ENCODE peak calls at places on chromosomes 12 and 14, in four cellular contexts. E is COLO829, Q is ascending aorta, L is head of caudate nucleus. O is an unnamed sample.

GRCh38 chr12:107477946-107478610 is 207.5 kb upstream of the PWP1 start:
- DNase-seq in L (no peak), E (no peak), Q (no peak), O (no peak)

GRCh38 chr14:65910108-65910507 is 497.6 kb downstream of the FUT8 start:
- DNase-seq in Q (no peak), L (no peak), E (peak), O (no peak)

GRCh38 chr12:89225808-89226368 is 126.4 kb downstream of the DUSP6 start:
- DNase-seq in E (no peak), L (no peak), Q (peak), O (peak)

GRCh38 chr14:78595797-78596196 is 425.6 kb downstream of the NRXN3 start:
- DNase-seq in E (no peak), Q (no peak), L (peak), O (no peak)

GRCh38 chr14:33534636-33535035 is 416.2 kb downstream of the EGLN3 start:
- DNase-seq in Q (no peak), E (no peak), L (no peak), O (no peak)

GRCh38 chr12:58804749-58805148 is 115.6 kb downstream of the LRIG3 start:
- DNase-seq in L (no peak), E (no peak), Q (no peak), O (no peak)

GRCh38 chr14:99879401-99880295 is 86.4 kb downstream of the EML1 start:
- DNase-seq in L (no peak), E (peak), Q (no peak), O (peak)

GRCh38 chr14:51004801-51005526 is 60.7 kb upstream of the PYGL start:
- DNase-seq in E (peak), L (no peak), Q (no peak), O (peak)

GRCh38 chr14:100416921-100417451 is 93.8 kb downstream of the SLC25A47 start:
- DNase-seq in Q (no peak), L (no peak), E (no peak), O (no peak)

GRCh38 chr12:58919271-58920101 is 818 bp downstream of the LRIG3 start:
- DNase-seq in E (peak), L (no peak), Q (peak), O (no peak)

GRCh38 chr12:232731-233614 is 19.0 kb upstream of the SLC6A12 start:
- DNase-seq in E (no peak), Q (peak), L (no peak), O (no peak)

GRCh38 chr14:85625925-85626585 is 96.1 kb downstream of the FLRT2 start:
- DNase-seq in L (no peak), E (no peak), Q (no peak), O (no peak)

GRCh38 chr12:109387425-109388166 is 39.9 kb downstream of the MYO1H start:
- DNase-seq in E (peak), L (no peak), Q (no peak), O (peak)

GRCh38 chr14:50947446-50947845 is 3.2 kb upstream of the PYGL start:
- DNase-seq in E (peak), Q (no peak), L (no peak), O (no peak)

GRCh38 chr14:100056964-100057817 is 8.0 kb upstream of the EVL start:
- DNase-seq in E (no peak), Q (no peak), L (no peak), O (no peak)

GRCh38 chr12:92472198-92472597 is 230.6 kb upstream of the PLEKHG7 start:
- DNase-seq in Q (no peak), E (no peak), L (no peak), O (no peak)

GRCh38 chr14:104639889-104640548 is 35.4 kb upstream of the TMEM179 start:
- DNase-seq in L (peak), E (peak), Q (no peak), O (peak)

GRCh38 chr12:39277416-39277815 is 165.5 kb downstream of the KIF21A start:
- DNase-seq in L (no peak), E (no peak), Q (no peak), O (no peak)

GRCh38 chr14:101821528-101821927 is 60.0 kb downstream of the PPP2R5C start:
- DNase-seq in Q (no peak), L (no peak), E (no peak), O (no peak)

GRCh38 chr14:81268016-81268416 is 47.3 kb upstream of the GTF2A1 start:
- DNase-seq in E (peak), L (no peak), Q (no peak), O (no peak)

GRCh38 chr14:73833530-73834257 is 17.9 kb upstream of the PTGR2 start:
- DNase-seq in Q (peak), L (peak), E (peak), O (no peak)